ENCODE peak calls at places on chromosomes 6 and 20, in six cellular contexts. R, H, F, W, B and S are unnamed samples.

GRCh38 chr6:48389146-48390043 is 278.4 kb upstream of the PTCHD4 start:
- DNase-seq in R (no peak), H (no peak), F (no peak), W (no peak), B (peak; percentile 32), S (no peak)

GRCh38 chr20:846894-847278 is 13.4 kb downstream of the FAM110A start:
- DNase-seq in R (peak; percentile 47), H (no peak), F (no peak), W (no peak), B (no peak), S (peak; percentile 57)

GRCh38 chr6:31587791-31588777 is 2.0 kb downstream of the LST1 start:
- DNase-seq in R (no peak), H (no peak), F (no peak), W (no peak), B (no peak), S (no peak)

GRCh38 chr6:30037182-30037788 is 23.8 kb upstream of the POLR1H start:
- DNase-seq in R (no peak), H (no peak), F (no peak), W (no peak), B (peak; percentile 5), S (no peak)

GRCh38 chr6:2877960-2878359 is 25.1 kb downstream of the SERPINB9 start:
- DNase-seq in R (no peak), H (no peak), F (no peak), W (no peak), B (no peak), S (no peak)

GRCh38 chr20:45592574-45593189 is 13.6 kb upstream of the WFDC8 start:
- DNase-seq in R (peak; percentile 0), H (no peak), F (no peak), W (peak; percentile 30), B (peak; percentile 74), S (peak; percentile 2)

GRCh38 chr20:58598271-58599015 is 52.6 kb upstream of the STX16 start:
- DNase-seq in R (no peak), H (no peak), F (peak; percentile 68), W (peak; percentile 74), B (no peak), S (no peak)

GRCh38 chr6:73062837-73063236 is 162.5 kb downstream of the KHDC1L start:
- DNase-seq in R (no peak), H (no peak), F (no peak), W (no peak), B (no peak), S (no peak)

GRCh38 chr20:58880994-58881752 is 28.7 kb downstream of the GNAS start:
- DNase-seq in R (no peak), H (no peak), F (no peak), W (no peak), B (no peak), S (no peak)